ENCODE peak calls at places on chromosomes 3 and 15, in eight cellular contexts. H, R, D, J, Y, E, O and G are unnamed samples. For H3K4me1, the result is how much of the 10 kb centered on the place peaks cover.

GRCh38 chr3:13598926-13599886 is 50.3 kb downstream of the FBLN2 start:
- ATAC-seq in H (no peak), R (peak), D (peak), J (no peak), Y (no peak), E (no peak), O (peak), G (no peak)

GRCh38 chr3:123713211-123713610 is 128.4 kb upstream of the HACD2 start:
- ATAC-seq in H (no peak), R (peak), D (no peak), J (no peak), Y (no peak), E (no peak), O (peak), G (peak)

GRCh38 chr3:112086018-112086854 is at the start of gene C3orf52:
- ATAC-seq in H (peak), R (peak), D (peak), J (peak), Y (peak), E (peak), O (peak), G (peak)

GRCh38 chr3:118628704-118629341 is 405.8 kb downstream of the IGSF11 start:
- ATAC-seq in H (peak), R (peak), D (peak), J (peak), Y (peak), E (peak), O (peak), G (peak)

GRCh38 chr3:32384938-32385337 is 6.7 kb upstream of the CMTM7 start:
- ATAC-seq in H (no peak), R (peak), D (no peak), J (no peak), Y (no peak), E (peak), O (peak), G (peak)

GRCh38 chr15:77667835-77668234 is 35.1 kb upstream of the LINGO1 start:
- ATAC-seq in H (no peak), R (no peak), D (no peak), J (no peak), Y (no peak), E (no peak), O (no peak), G (no peak)

GRCh38 chr3:153052096-153052460 is 109.9 kb upstream of the RAP2B start:
- ATAC-seq in H (no peak), R (peak), D (peak), J (peak), Y (no peak), E (peak), O (peak), G (peak)

GRCh38 chr15:41949400-41950126 is 22.8 kb downstream of the EHD4 start:
- ATAC-seq in H (no peak), R (no peak), D (no peak), J (no peak), Y (no peak), E (no peak), O (no peak), G (peak)

GRCh38 chr3:141849056-141849814 is 27.2 kb upstream of the ATP1B3 start:
- ATAC-seq in H (peak), R (no peak), D (no peak), J (no peak), Y (no peak), E (peak), O (peak), G (no peak)

GRCh38 chr3:45527727-45528126 is 66.8 kb upstream of the LIMD1 start:
- ATAC-seq in H (no peak), R (no peak), D (no peak), J (no peak), Y (no peak), E (no peak), O (no peak), G (no peak)

GRCh38 chr3:71726106-71726505 is 904 bp upstream of the EIF4E3 start:
- ATAC-seq in H (no peak), R (no peak), D (no peak), J (no peak), Y (no peak), E (no peak), O (no peak), G (no peak)

GRCh38 chr15:90230071-90230494 is 3.7 kb downstream of the CIB1 start:
- ATAC-seq in H (peak), R (peak), D (no peak), J (no peak), Y (no peak), E (no peak), O (no peak), G (no peak)

GRCh38 chr3:157310329-157311065 is 126.2 kb upstream of the PTX3 start:
- ATAC-seq in H (no peak), R (no peak), D (no peak), J (no peak), Y (no peak), E (peak), O (no peak), G (no peak)

GRCh38 chr3:177441813-177442646 is 244.7 kb upstream of the TBL1XR1 start:
- ATAC-seq in H (peak), R (peak), D (no peak), J (no peak), Y (peak), E (no peak), O (peak), G (peak)

GRCh38 chr3:45885979-45886711 is at the start of gene CCR9:
- ATAC-seq in H (no peak), R (no peak), D (no peak), J (no peak), Y (no peak), E (no peak), O (no peak), G (no peak)

GRCh38 chr15:100094127-100094510 is 247.7 kb downstream of the ADAMTS17 start:
- ATAC-seq in H (no peak), R (no peak), D (no peak), J (no peak), Y (no peak), E (no peak), O (no peak), G (no peak)

GRCh38 chr15:31049122-31049521 is 52.4 kb downstream of the TRPM1 start:
- ATAC-seq in H (peak), R (no peak), D (no peak), J (no peak), Y (no peak), E (no peak), O (peak), G (no peak)

GRCh38 chr15:101439920-101440319 is 49.6 kb downstream of the PCSK6 start:
- ATAC-seq in H (peak), R (peak), D (no peak), J (no peak), Y (no peak), E (no peak), O (peak), G (peak)

GRCh38 chr15:44038801-44039200 is 156.3 kb downstream of the FRMD5 start:
- ATAC-seq in H (no peak), R (no peak), D (no peak), J (no peak), Y (no peak), E (no peak), O (no peak), G (no peak)

GRCh38 chr3:30294241-30294667 is 312.1 kb upstream of the TGFBR2 start:
- ATAC-seq in H (no peak), R (peak), D (no peak), J (peak), Y (no peak), E (no peak), O (no peak), G (peak)

GRCh38 chr3:171684226-171684625 is 126.1 kb downstream of the PLD1 start:
- ATAC-seq in H (peak), R (no peak), D (no peak), J (no peak), Y (no peak), E (no peak), O (no peak), G (no peak)

GRCh38 chr3:72829701-72830100 is 18.5 kb downstream of the SHQ1 start:
- ATAC-seq in H (no peak), R (no peak), D (no peak), J (no peak), Y (no peak), E (no peak), O (no peak), G (no peak)

GRCh38 chr3:8657804-8658311 is 13.3 kb upstream of the SSUH2 start:
- ATAC-seq in H (no peak), R (peak), D (no peak), J (no peak), Y (peak), E (peak), O (peak), G (no peak)

GRCh38 chr3:143536817-143537535 is 311.3 kb downstream of the SLC9A9 start:
- ATAC-seq in H (no peak), R (peak), D (no peak), J (no peak), Y (peak), E (no peak), O (no peak), G (no peak)

GRCh38 chr3:111608378-111608777 is 13.2 kb upstream of the ZBED2 start:
- ATAC-seq in H (no peak), R (no peak), D (no peak), J (no peak), Y (no peak), E (no peak), O (no peak), G (no peak)

GRCh38 chr15:38587214-38587613 is 22.6 kb upstream of the RASGRP1 start:
- ATAC-seq in H (peak), R (no peak), D (no peak), J (no peak), Y (peak), E (no peak), O (no peak), G (no peak)

GRCh38 chr15:51760805-51761204 is 9.4 kb downstream of the TMOD2 start:
- ATAC-seq in H (no peak), R (no peak), D (no peak), J (no peak), Y (no peak), E (no peak), O (no peak), G (no peak)
- TF ChIP-seq POLR2A in H (no peak), R (no peak), D (no peak), J (no peak), Y (no peak), E (no peak), O (no peak), G (no peak)

GRCh38 chr3:120428904-120429303 is 21.9 kb downstream of the FSTL1 start:
- ATAC-seq in H (no peak), R (no peak), D (no peak), J (no peak), Y (no peak), E (no peak), O (no peak), G (no peak)
- H3K4me1 ChIP-seq in H (under half), R (half or more), D (under half), J (under half), Y (under half), E (under half), O (under half), G (half or more)

GRCh38 chr3:4895848-4896247 is 83.4 kb upstream of the BHLHE40 start:
- ATAC-seq in H (peak), R (no peak), D (no peak), J (no peak), Y (no peak), E (no peak), O (peak), G (no peak)

GRCh38 chr3:4898454-4899313 is 80.6 kb upstream of the BHLHE40 start:
- ATAC-seq in H (no peak), R (no peak), D (peak), J (peak), Y (peak), E (peak), O (peak), G (peak)

GRCh38 chr3:4900298-4900697 is 78.9 kb upstream of the BHLHE40 start:
- ATAC-seq in H (no peak), R (no peak), D (no peak), J (no peak), Y (no peak), E (no peak), O (no peak), G (no peak)

GRCh38 chr3:4899654-4900236 is 79.5 kb upstream of the BHLHE40 start:
- ATAC-seq in H (no peak), R (no peak), D (no peak), J (no peak), Y (no peak), E (no peak), O (no peak), G (no peak)

GRCh38 chr3:4897765-4898453 is 81.3 kb upstream of the BHLHE40 start:
- ATAC-seq in H (no peak), R (peak), D (no peak), J (peak), Y (no peak), E (no peak), O (peak), G (peak)
- H3K27ac ChIP-seq in H (no peak), R (peak), D (peak), J (no peak), Y (no peak), E (peak), O (peak), G (peak)

GRCh38 chr3:197297476-197298340 is 704 bp downstream of the DLG1 start:
- ATAC-seq in H (peak), R (peak), D (peak), J (peak), Y (peak), E (peak), O (peak), G (peak)
- TF ChIP-seq POLR2A in H (no peak), R (peak), D (peak), J (no peak), Y (peak), E (no peak), O (no peak), G (peak)